ENCODE peak calls at places on chromosome 16, in six cellular contexts. H is T-helper 1 cell, G is mammary epithelial cell, N is H9, Y is NCI-H510A treated with DMSO at 0.1 percent for 48 hours, U is memory B cell. O is an unnamed sample.
A peak's percentile ranks its signal among the peaks of the same experiment; 100 is the strongest.

GRCh38 chr16:72536673-72537435 is 364.9 kb upstream of the PMFBP1 start:
- DNase-seq in G (no peak), H (no peak), U (no peak), N (no peak), Y (no peak), O (no peak)

GRCh38 chr16:30110661-30111060 is 2.7 kb downstream of the GDPD3 start:
- DNase-seq in G (no peak), H (no peak), U (no peak), Y (no peak), N (no peak), O (no peak)

GRCh38 chr16:85530370-85530739 is 82.8 kb upstream of the GSE1 start:
- DNase-seq in U (no peak), H (no peak), N (no peak), G (no peak), Y (no peak), O (no peak)

GRCh38 chr16:85473909-85474640 is 139.0 kb upstream of the GSE1 start:
- DNase-seq in H (no peak), N (no peak), U (no peak), Y (peak; percentile 61), G (no peak), O (no peak)

GRCh38 chr16:85750827-85751641 is at the start of gene C16orf74:
- DNase-seq in U (no peak), H (no peak), Y (peak; percentile 17), N (no peak), G (peak; percentile 68), O (no peak)

GRCh38 chr16:2472488-2472864 is 1.4 kb downstream of the NTN3 start:
- DNase-seq in N (no peak), G (no peak), U (no peak), H (no peak), Y (no peak), O (no peak)

GRCh38 chr16:89159174-89159849 is 12.2 kb upstream of the CDH15 start:
- DNase-seq in H (no peak), G (no peak), U (no peak), Y (no peak), N (no peak), O (no peak)

GRCh38 chr16:1472974-1473373 is 1.9 kb downstream of the CLCN7 start:
- DNase-seq in N (no peak), H (no peak), Y (no peak), U (no peak), G (no peak), O (no peak)

GRCh38 chr16:19147627-19148026 is 20.4 kb upstream of the SYT17 start:
- DNase-seq in U (no peak), Y (no peak), H (no peak), G (no peak), N (no peak), O (no peak)

GRCh38 chr16:71443714-71444113 is 1.9 kb upstream of the TLE7 start:
- DNase-seq in N (no peak), H (no peak), G (no peak), Y (no peak), U (no peak), O (no peak)

GRCh38 chr16:50396770-50397525 is 28.2 kb upstream of the BRD7 start:
- DNase-seq in G (peak; percentile 99), H (no peak), Y (no peak), N (no peak), U (no peak), O (no peak)

GRCh38 chr16:29694384-29695195 is 15.6 kb downstream of the QPRT start:
- DNase-seq in N (no peak), G (no peak), Y (no peak), H (no peak), U (no peak), O (peak; percentile 37)

GRCh38 chr16:86432691-86433090 is 77.6 kb upstream of the FOXF1 start:
- DNase-seq in G (no peak), H (no peak), N (no peak), Y (no peak), U (no peak), O (no peak)

GRCh38 chr16:54647731-54648221 is 282.9 kb upstream of the IRX5 start:
- DNase-seq in H (no peak), U (no peak), N (no peak), Y (no peak), G (peak; percentile 84), O (no peak)

GRCh38 chr16:6016530-6017184 is 919.1 kb upstream of the EEF2KMT start:
- DNase-seq in U (no peak), N (peak; percentile 45), H (no peak), Y (no peak), G (peak; percentile 14), O (no peak)

GRCh38 chr16:66044089-66044488 is 322.4 kb upstream of the CDH5 start:
- DNase-seq in N (no peak), Y (no peak), H (no peak), U (no peak), G (no peak), O (no peak)

GRCh38 chr16:87132361-87133014 is 184.7 kb downstream of the C16orf95 start:
- DNase-seq in N (no peak), G (peak; percentile 64), U (no peak), H (no peak), Y (no peak), O (no peak)

GRCh38 chr16:2776500-2777139 is 460 bp downstream of the ELOB start:
- DNase-seq in N (no peak), H (no peak), U (no peak), Y (no peak), G (peak; percentile 17), O (peak; percentile 43)

GRCh38 chr16:75805946-75806345 is 79.7 kb upstream of the CPHXL start:
- DNase-seq in G (no peak), U (no peak), Y (no peak), H (no peak), N (no peak), O (no peak)

GRCh38 chr16:77437859-77438258 is 3.0 kb upstream of the ADAMTS18 start:
- DNase-seq in H (no peak), Y (peak; percentile 18), U (no peak), G (no peak), N (no peak), O (no peak)

GRCh38 chr16:68434654-68435210 is 13.6 kb downstream of the SMPD3 start:
- DNase-seq in U (no peak), Y (peak; percentile 44), N (no peak), G (peak; percentile 15), H (no peak), O (no peak)

GRCh38 chr16:27421961-27422740 is 20.2 kb downstream of the IL21R start:
- DNase-seq in H (no peak), U (no peak), G (no peak), Y (no peak), N (no peak), O (no peak)

GRCh38 chr16:10182186-10182683 is at the start of gene GRIN2A:
- DNase-seq in N (no peak), H (no peak), U (peak; percentile 3), Y (no peak), G (no peak), O (no peak)

GRCh38 chr16:89167425-89167941 is 4.1 kb upstream of the CDH15 start:
- DNase-seq in H (peak; percentile 79), U (peak; percentile 93), G (peak; percentile 41), Y (peak; percentile 43), N (peak; percentile 96), O (peak; percentile 50)

GRCh38 chr16:87700406-87701065 is 65.2 kb downstream of the KLHDC4 start:
- DNase-seq in H (no peak), N (no peak), Y (no peak), G (no peak), U (peak; percentile 8), O (no peak)

GRCh38 chr16:21570676-21571017 is 28.7 kb upstream of the METTL9 start:
- DNase-seq in U (no peak), G (no peak), H (no peak), N (no peak), Y (no peak), O (no peak)

GRCh38 chr16:55668337-55669281 is 12.8 kb downstream of the SLC6A2 start:
- DNase-seq in G (peak; percentile 94), U (no peak), Y (no peak), H (no peak), N (peak; percentile 61), O (no peak)

GRCh38 chr16:11597737-11598136 is 11.0 kb upstream of the LITAF start:
- DNase-seq in N (no peak), U (no peak), H (no peak), Y (no peak), G (no peak), O (peak; percentile 50)

GRCh38 chr16:77599793-77600415 is 122.4 kb upstream of the NUDT7 start:
- DNase-seq in N (no peak), G (peak; percentile 26), H (no peak), Y (peak; percentile 39), U (no peak), O (no peak)

GRCh38 chr16:4414187-4414909 is 2.0 kb downstream of the CORO7 start:
- DNase-seq in U (peak; percentile 77), N (no peak), Y (no peak), G (no peak), H (peak; percentile 82), O (no peak)

GRCh38 chr16:70428178-70428998 is 10.5 kb downstream of the ST3GAL2 start:
- DNase-seq in G (peak; percentile 93), H (no peak), N (peak; percentile 75), Y (peak; percentile 49), U (no peak), O (peak; percentile 93)

GRCh38 chr16:55572439-55572838 is 6.0 kb downstream of the CAPNS2 start:
- DNase-seq in H (no peak), G (no peak), N (no peak), U (no peak), Y (no peak), O (no peak)

GRCh38 chr16:84391151-84391873 is 23.0 kb downstream of the ATP2C2 start:
- DNase-seq in N (no peak), H (no peak), U (no peak), Y (no peak), G (no peak), O (no peak)

GRCh38 chr16:66204761-66205160 is 161.7 kb upstream of the CDH5 start:
- DNase-seq in Y (peak; percentile 12), U (no peak), H (no peak), G (no peak), N (no peak), O (no peak)

GRCh38 chr16:83806036-83806435 is 1.7 kb upstream of the HSBP1 start:
- DNase-seq in Y (no peak), G (no peak), H (no peak), U (peak; percentile 46), N (no peak), O (no peak)

GRCh38 chr16:102060-102855 is 24.2 kb downstream of the MPG start:
- DNase-seq in Y (no peak), G (peak; percentile 83), U (no peak), H (no peak), N (no peak), O (peak; percentile 68)